ENCODE peak calls at places on chromosomes 12 and 14, in eight cellular contexts. Z is EH; K is NCI-H2081; U is NCI-H748 treated with DMSO at 0.1 percent for 48 hours; Y is stimulated activated CD8-positive, alpha-beta memory T cell treated with anti-CD3 and anti-CD28 coated beads, Interleukin-4, amount 100 ng/mL, for 1 hour; T is GM13976; L is epithelial cell of esophagus; J is cardiac septum. A is an unnamed sample.

GRCh38 chr14:59632381-59632780 is 55.8 kb upstream of the CCDC175 start:
- DNase-seq in T (peak; percentile 55), Z (peak; percentile 48), J (no peak), K (peak; percentile 59), L (peak; percentile 57), U (peak; percentile 38), Y (no peak), A (no peak)

GRCh38 chr14:53152627-53152908 is 555 bp downstream of the DDHD1 start:
- DNase-seq in T (peak; percentile 49), Z (no peak), Y (no peak), U (no peak), K (no peak), L (no peak), J (no peak), A (peak; percentile 59)

GRCh38 chr14:23142826-23143225 is 23.8 kb upstream of the CEBPE start:
- DNase-seq in J (no peak), K (no peak), U (no peak), Z (no peak), L (peak; percentile 57), T (no peak), Y (no peak), A (no peak)

GRCh38 chr12:47408171-47408871 is 297.5 kb downstream of the RPAP3 start:
- DNase-seq in K (peak; percentile 42), J (no peak), Z (no peak), Y (no peak), L (peak; percentile 82), U (peak; percentile 17), T (peak; percentile 36), A (peak; percentile 15)

GRCh38 chr14:21382095-21382494 is 1.7 kb downstream of the SUPT16H start:
- DNase-seq in Y (no peak), T (no peak), J (no peak), Z (no peak), U (no peak), L (no peak), K (no peak), A (no peak)

GRCh38 chr14:70602254-70602653 is 1.8 kb upstream of the MED6 start:
- DNase-seq in T (peak; percentile 34), L (no peak), K (no peak), Y (no peak), U (no peak), Z (no peak), J (no peak), A (no peak)

GRCh38 chr12:89350260-89350659 is 2.0 kb downstream of the DUSP6 start:
- DNase-seq in Y (no peak), U (no peak), T (no peak), J (no peak), K (no peak), Z (no peak), L (no peak), A (no peak)

GRCh38 chr14:86788229-86788628 is 1204.8 kb downstream of the GALC start:
- DNase-seq in T (no peak), U (no peak), Z (peak; percentile 32), K (no peak), Y (no peak), L (peak; percentile 32), J (no peak), A (no peak)

GRCh38 chr12:102564026-102564425 is 83.7 kb upstream of the IGF1 start:
- DNase-seq in K (no peak), Z (no peak), L (peak; percentile 39), U (no peak), J (no peak), Y (no peak), T (no peak), A (no peak)

GRCh38 chr12:24500466-24501232 is 448.3 kb downstream of the BCAT1 start:
- DNase-seq in L (peak; percentile 52), T (no peak), U (no peak), J (no peak), Y (no peak), Z (peak; percentile 14), K (no peak), A (no peak)

GRCh38 chr14:37172024-37172869 is at the start of gene SLC25A21:
- DNase-seq in K (peak; percentile 89), Y (no peak), U (peak; percentile 90), J (peak; percentile 85), T (no peak), Z (peak; percentile 74), L (peak; percentile 79), A (no peak)

GRCh38 chr12:94545937-94546771 is 86.5 kb upstream of the CEP83 start:
- DNase-seq in U (peak; percentile 11), K (peak; percentile 55), Z (peak; percentile 49), L (peak; percentile 83), T (peak; percentile 75), J (no peak), Y (no peak), A (no peak)

GRCh38 chr12:3491938-3492867 is 1.2 kb downstream of the PRMT8 start:
- DNase-seq in T (peak; percentile 87), U (no peak), K (no peak), L (peak; percentile 73), Z (peak; percentile 60), J (peak; percentile 77), Y (no peak), A (no peak)

GRCh38 chr14:40757376-40757775 is 849.3 kb upstream of the LRFN5 start:
- DNase-seq in U (no peak), Z (no peak), K (no peak), T (no peak), J (no peak), L (no peak), Y (no peak), A (no peak)

GRCh38 chr12:13745100-13745678 is 236.2 kb downstream of the GRIN2B start:
- DNase-seq in K (no peak), L (no peak), T (no peak), Y (no peak), U (no peak), Z (no peak), J (no peak), A (no peak)

GRCh38 chr14:71497645-71498086 is 434.6 kb upstream of the RGS6 start:
- DNase-seq in T (peak; percentile 43), Z (peak; percentile 58), U (no peak), Y (no peak), J (no peak), L (peak; percentile 63), K (peak; percentile 41), A (no peak)

GRCh38 chr14:36626150-36626549 is 35.5 kb upstream of the PAX9 start:
- DNase-seq in Y (no peak), K (no peak), J (no peak), L (no peak), T (no peak), U (no peak), Z (no peak), A (no peak)

GRCh38 chr14:105294142-105294597 is 6.6 kb downstream of the BRF1 start:
- DNase-seq in U (no peak), K (peak; percentile 86), L (no peak), J (peak; percentile 88), Z (peak; percentile 48), Y (peak; percentile 27), T (no peak), A (peak; percentile 30)

GRCh38 chr14:52906141-52906601 is 44.7 kb downstream of the FERMT2 start:
- DNase-seq in J (no peak), K (no peak), L (peak; percentile 86), T (no peak), U (no peak), Z (peak; percentile 94), Y (no peak), A (no peak)

GRCh38 chr14:76834296-76834695 is 8.1 kb downstream of the LRRC74A start:
- DNase-seq in L (no peak), K (no peak), T (no peak), J (no peak), Y (no peak), Z (no peak), U (no peak), A (no peak)

GRCh38 chr12:127767631-127768030 is 499.3 kb upstream of the TMEM132C start:
- DNase-seq in K (no peak), U (peak; percentile 27), L (no peak), Z (no peak), J (no peak), T (no peak), Y (no peak), A (no peak)

GRCh38 chr14:81235096-81235495 is 14.3 kb upstream of the GTF2A1 start:
- DNase-seq in Z (no peak), K (no peak), L (no peak), T (peak; percentile 79), U (no peak), J (no peak), Y (no peak), A (no peak)

GRCh38 chr14:91511014-91511466 is 930 bp upstream of the PPP4R3A start:
- DNase-seq in J (no peak), U (no peak), Z (no peak), L (no peak), Y (no peak), T (peak; percentile 46), K (peak; percentile 40), A (no peak)

GRCh38 chr14:92352158-92352985 is 29.4 kb downstream of the SLC24A4 start:
- DNase-seq in L (peak; percentile 27), Y (no peak), U (peak; percentile 49), Z (peak; percentile 17), J (no peak), K (no peak), T (peak; percentile 60), A (no peak)

GRCh38 chr12:29223936-29224921 is 75.2 kb downstream of the FAR2 start:
- DNase-seq in J (no peak), Z (peak; percentile 55), T (no peak), K (no peak), L (no peak), U (no peak), Y (no peak), A (no peak)

GRCh38 chr12:76764856-76765255 is 941 bp downstream of the ZDHHC17 start:
- DNase-seq in Y (no peak), L (peak; percentile 31), K (no peak), J (no peak), U (peak; percentile 8), Z (peak; percentile 29), T (no peak), A (no peak)

GRCh38 chr14:96905825-96906224 is 108.6 kb downstream of the VRK1 start:
- DNase-seq in K (no peak), U (no peak), J (no peak), Z (no peak), Y (no peak), L (peak; percentile 35), T (no peak), A (no peak)

GRCh38 chr14:85811340-85811739 is 281.4 kb downstream of the FLRT2 start:
- DNase-seq in U (no peak), K (no peak), J (no peak), T (no peak), L (peak; percentile 4), Y (no peak), Z (no peak), A (no peak)

GRCh38 chr14:24895243-24895583 is 154.7 kb downstream of the STXBP6 start:
- DNase-seq in K (no peak), L (no peak), Y (no peak), Z (peak; percentile 61), U (no peak), J (no peak), T (no peak), A (no peak)

GRCh38 chr14:49691031-49691430 is 1.9 kb upstream of the KLHDC1 start:
- DNase-seq in L (no peak), J (no peak), K (no peak), T (no peak), U (no peak), Y (no peak), Z (no peak), A (no peak)

GRCh38 chr14:23631702-23632460 is 4.3 kb upstream of the DHRS2 start:
- DNase-seq in U (peak; percentile 36), Y (peak; percentile 46), Z (peak; percentile 72), L (peak; percentile 96), T (peak; percentile 80), J (peak; percentile 87), K (peak; percentile 54), A (peak; percentile 72)

GRCh38 chr12:68864604-68865003 is 56.6 kb downstream of the MDM2 start:
- DNase-seq in T (no peak), Y (no peak), L (no peak), J (no peak), U (no peak), K (no peak), Z (no peak), A (no peak)

GRCh38 chr14:51019089-51019488 is 74.8 kb upstream of the PYGL start:
- DNase-seq in K (no peak), T (no peak), U (no peak), Z (peak; percentile 31), L (no peak), Y (no peak), J (no peak), A (no peak)

GRCh38 chr14:30610719-30611388 is 11.3 kb upstream of the SCFD1 start:
- DNase-seq in J (no peak), U (peak; percentile 95), L (peak; percentile 83), Z (peak; percentile 71), T (peak; percentile 34), Y (no peak), K (peak; percentile 93), A (no peak)